ENCODE peak calls at places on chromosomes 5 and 9, in six cellular contexts. One of them, this sample, is unnamed.

GRCh38 chr9:81559741-81560140 is 129.6 kb downstream of the TLE1 start:
- DNase-seq in trophoblast cell: peak; percentile 73
- DNase-seq in mesenchymal stem cell: peak; percentile 96
- DNase-seq in H9: no peak
- DNase-seq in H1: no peak
- DNase-seq in neuronal stem cell: no peak
- DNase-seq in this sample: peak; percentile 95

GRCh38 chr9:130331573-130331972 is 66.0 kb downstream of the HMCN2 start:
- DNase-seq in mesenchymal stem cell: peak; percentile 81
- DNase-seq in H1: no peak
- DNase-seq in neuronal stem cell: no peak
- DNase-seq in trophoblast cell: peak; percentile 91
- DNase-seq in H9: no peak
- DNase-seq in this sample: peak; percentile 74

GRCh38 chr9:36317766-36318165 is 59.5 kb upstream of the GNE start:
- DNase-seq in neuronal stem cell: no peak
- DNase-seq in H9: no peak
- DNase-seq in trophoblast cell: no peak
- DNase-seq in H1: no peak
- DNase-seq in mesenchymal stem cell: no peak
- DNase-seq in this sample: no peak

GRCh38 chr5:84403773-84404172 is 19.1 kb upstream of the EDIL3 start:
- DNase-seq in H1: no peak
- DNase-seq in H9: no peak
- DNase-seq in mesenchymal stem cell: peak; percentile 79
- DNase-seq in neuronal stem cell: no peak
- DNase-seq in trophoblast cell: no peak
- DNase-seq in this sample: peak; percentile 97

GRCh38 chr5:34685485-34686197 is 29.5 kb downstream of the RAI14 start:
- DNase-seq in trophoblast cell: peak; percentile 44
- DNase-seq in mesenchymal stem cell: peak; percentile 87
- DNase-seq in H1: peak; percentile 44
- DNase-seq in H9: no peak
- DNase-seq in neuronal stem cell: peak; percentile 64
- DNase-seq in this sample: peak; percentile 79

GRCh38 chr5:76583163-76584047 is 39.8 kb downstream of the F2RL2 start:
- DNase-seq in neuronal stem cell: no peak
- DNase-seq in trophoblast cell: no peak
- DNase-seq in mesenchymal stem cell: peak; percentile 28
- DNase-seq in H9: no peak
- DNase-seq in H1: no peak
- DNase-seq in this sample: peak; percentile 44

GRCh38 chr9:98365227-98365669 is 109.8 kb upstream of the TBC1D2 start:
- DNase-seq in mesenchymal stem cell: peak; percentile 17
- DNase-seq in H1: no peak
- DNase-seq in H9: no peak
- DNase-seq in neuronal stem cell: no peak
- DNase-seq in trophoblast cell: peak; percentile 13
- DNase-seq in this sample: peak; percentile 55

GRCh38 chr5:43161244-43161643 is 30.8 kb upstream of the NIM1K start:
- DNase-seq in neuronal stem cell: no peak
- DNase-seq in H9: no peak
- DNase-seq in H1: no peak
- DNase-seq in mesenchymal stem cell: no peak
- DNase-seq in trophoblast cell: no peak
- DNase-seq in this sample: no peak

GRCh38 chr5:154228696-154229095 is 38.2 kb downstream of the GALNT10 start:
- DNase-seq in mesenchymal stem cell: no peak
- DNase-seq in H9: no peak
- DNase-seq in neuronal stem cell: no peak
- DNase-seq in trophoblast cell: no peak
- DNase-seq in H1: no peak
- DNase-seq in this sample: no peak

GRCh38 chr9:127362829-127363228 is 34.1 kb upstream of the SLC2A8 start:
- DNase-seq in H1: no peak
- DNase-seq in neuronal stem cell: no peak
- DNase-seq in trophoblast cell: no peak
- DNase-seq in mesenchymal stem cell: no peak
- DNase-seq in H9: no peak
- DNase-seq in this sample: no peak

GRCh38 chr9:38284768-38285080 is 107.8 kb upstream of the ALDH1B1 start:
- DNase-seq in H9: peak; percentile 42
- DNase-seq in trophoblast cell: no peak
- DNase-seq in neuronal stem cell: peak; percentile 37
- DNase-seq in H1: peak; percentile 61
- DNase-seq in mesenchymal stem cell: no peak
- DNase-seq in this sample: no peak

GRCh38 chr9:79574166-79574565 is 2.4 kb downstream of the TLE4 start:
- DNase-seq in H9: no peak
- DNase-seq in trophoblast cell: no peak
- DNase-seq in neuronal stem cell: no peak
- DNase-seq in mesenchymal stem cell: no peak
- DNase-seq in H1: no peak
- DNase-seq in this sample: no peak

GRCh38 chr9:97849980-97850379 is 3.0 kb upstream of the FOXE1 start:
- DNase-seq in H1: no peak
- DNase-seq in mesenchymal stem cell: no peak
- DNase-seq in trophoblast cell: no peak
- DNase-seq in H9: no peak
- DNase-seq in neuronal stem cell: no peak
- DNase-seq in this sample: no peak

GRCh38 chr9:81145331-81145963 is 543.9 kb downstream of the TLE1 start:
- DNase-seq in mesenchymal stem cell: no peak
- DNase-seq in trophoblast cell: no peak
- DNase-seq in neuronal stem cell: no peak
- DNase-seq in H1: no peak
- DNase-seq in H9: no peak
- DNase-seq in this sample: peak; percentile 4

GRCh38 chr9:14170973-14171596 is 142.9 kb downstream of the NFIB start:
- DNase-seq in mesenchymal stem cell: peak; percentile 39
- DNase-seq in trophoblast cell: peak; percentile 19
- DNase-seq in neuronal stem cell: no peak
- DNase-seq in H1: no peak
- DNase-seq in H9: no peak
- DNase-seq in this sample: peak; percentile 83

GRCh38 chr5:2888520-2889060 is 137.1 kb upstream of the IRX2 start:
- DNase-seq in trophoblast cell: no peak
- DNase-seq in H1: peak; percentile 8
- DNase-seq in H9: peak; percentile 13
- DNase-seq in neuronal stem cell: no peak
- DNase-seq in mesenchymal stem cell: no peak
- DNase-seq in this sample: no peak

GRCh38 chr9:14547245-14548060 is 145.8 kb downstream of the ZDHHC21 start:
- DNase-seq in neuronal stem cell: no peak
- DNase-seq in trophoblast cell: no peak
- DNase-seq in H9: peak; percentile 97
- DNase-seq in H1: peak; percentile 72
- DNase-seq in mesenchymal stem cell: no peak
- DNase-seq in this sample: no peak

GRCh38 chr5:98570010-98570409 is 203.5 kb upstream of the RGMB start:
- DNase-seq in H9: no peak
- DNase-seq in neuronal stem cell: no peak
- DNase-seq in H1: no peak
- DNase-seq in mesenchymal stem cell: peak; percentile 26
- DNase-seq in trophoblast cell: no peak
- DNase-seq in this sample: peak; percentile 82

GRCh38 chr5:14327624-14328023 is 184.5 kb downstream of the TRIO start:
- DNase-seq in neuronal stem cell: no peak
- DNase-seq in H9: no peak
- DNase-seq in trophoblast cell: no peak
- DNase-seq in H1: no peak
- DNase-seq in mesenchymal stem cell: no peak
- DNase-seq in this sample: no peak

GRCh38 chr5:136193396-136193935 is 504 bp upstream of the SMIM32 start:
- DNase-seq in H9: no peak
- DNase-seq in trophoblast cell: no peak
- DNase-seq in H1: no peak
- DNase-seq in neuronal stem cell: no peak
- DNase-seq in mesenchymal stem cell: no peak
- DNase-seq in this sample: no peak

GRCh38 chr5:31186672-31187267 is 6.7 kb upstream of the CDH6 start:
- DNase-seq in mesenchymal stem cell: peak; percentile 46
- DNase-seq in H1: no peak
- DNase-seq in trophoblast cell: no peak
- DNase-seq in H9: no peak
- DNase-seq in neuronal stem cell: peak; percentile 44
- DNase-seq in this sample: peak; percentile 59

GRCh38 chr9:107867738-107868137 is 378.2 kb upstream of the KLF4 start:
- DNase-seq in H9: no peak
- DNase-seq in trophoblast cell: no peak
- DNase-seq in neuronal stem cell: no peak
- DNase-seq in mesenchymal stem cell: no peak
- DNase-seq in H1: no peak
- DNase-seq in this sample: no peak

GRCh38 chr9:93601063-93601462 is 24.7 kb downstream of the PHF2 start:
- DNase-seq in mesenchymal stem cell: no peak
- DNase-seq in H1: peak; percentile 29
- DNase-seq in H9: no peak
- DNase-seq in trophoblast cell: no peak
- DNase-seq in neuronal stem cell: no peak
- DNase-seq in this sample: no peak

GRCh38 chr5:57650360-57651069 is 167.9 kb upstream of the ACTBL2 start:
- DNase-seq in neuronal stem cell: no peak
- DNase-seq in trophoblast cell: peak; percentile 41
- DNase-seq in H1: peak; percentile 49
- DNase-seq in mesenchymal stem cell: peak; percentile 49
- DNase-seq in H9: peak; percentile 82
- DNase-seq in this sample: peak; percentile 53

GRCh38 chr5:95808686-95809413 is 13.7 kb downstream of the GLRX start:
- DNase-seq in H9: no peak
- DNase-seq in trophoblast cell: no peak
- DNase-seq in H1: no peak
- DNase-seq in mesenchymal stem cell: peak; percentile 86
- DNase-seq in neuronal stem cell: no peak
- DNase-seq in this sample: peak; percentile 52

GRCh38 chr5:170579623-170580022 is 75.8 kb downstream of the KCNIP1 start:
- DNase-seq in H9: no peak
- DNase-seq in mesenchymal stem cell: no peak
- DNase-seq in trophoblast cell: no peak
- DNase-seq in neuronal stem cell: peak; percentile 21
- DNase-seq in H1: no peak
- DNase-seq in this sample: no peak

GRCh38 chr5:55421074-55421529 is 113.3 kb downstream of the MTREX start:
- DNase-seq in H1: no peak
- DNase-seq in neuronal stem cell: no peak
- DNase-seq in mesenchymal stem cell: no peak
- DNase-seq in trophoblast cell: no peak
- DNase-seq in H9: no peak
- DNase-seq in this sample: peak; percentile 63

GRCh38 chr5:139698461-139699146 is 50.5 kb downstream of the CXXC5 start:
- DNase-seq in trophoblast cell: no peak
- DNase-seq in H9: peak; percentile 94
- DNase-seq in neuronal stem cell: peak; percentile 76
- DNase-seq in H1: peak; percentile 95
- DNase-seq in mesenchymal stem cell: peak; percentile 87
- DNase-seq in this sample: peak; percentile 74

DNA sequence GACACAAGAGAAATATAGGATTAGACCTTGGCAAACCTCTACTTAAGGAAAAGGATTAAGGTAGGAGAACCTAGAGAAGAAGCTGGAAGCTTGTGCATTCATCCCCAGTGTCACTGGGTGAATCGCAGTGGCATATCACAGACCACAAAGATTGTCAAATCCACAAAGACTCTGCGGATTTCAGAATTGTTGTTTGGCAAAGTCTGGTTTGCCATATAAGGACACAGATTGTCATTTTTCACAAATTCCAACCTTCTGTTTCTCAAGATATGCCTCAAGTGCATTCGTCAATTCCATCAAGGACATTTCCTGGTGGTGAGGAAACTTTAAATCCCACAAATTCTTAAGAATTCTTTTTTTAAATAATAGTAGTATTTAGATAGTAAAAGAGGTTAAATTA is 395.1 kb upstream of the PAPPA start:
- DNase-seq in mesenchymal stem cell: peak; percentile 44
- DNase-seq in neuronal stem cell: no peak
- DNase-seq in trophoblast cell: peak; percentile 10
- DNase-seq in H1: no peak
- DNase-seq in H9: no peak
- DNase-seq in this sample: no peak
- H4K91ac ChIP-seq in mesenchymal stem cell: no peak overlapping the region
- H4K91ac ChIP-seq in neuronal stem cell: no peak overlapping the region
- H4K91ac ChIP-seq in trophoblast cell: no peak overlapping the region
- H4K91ac ChIP-seq in H1: no peak overlapping the region
- H4K91ac ChIP-seq in H9: no peak overlapping the region
- H4K91ac ChIP-seq in this sample: no peak overlapping the region

DNA sequence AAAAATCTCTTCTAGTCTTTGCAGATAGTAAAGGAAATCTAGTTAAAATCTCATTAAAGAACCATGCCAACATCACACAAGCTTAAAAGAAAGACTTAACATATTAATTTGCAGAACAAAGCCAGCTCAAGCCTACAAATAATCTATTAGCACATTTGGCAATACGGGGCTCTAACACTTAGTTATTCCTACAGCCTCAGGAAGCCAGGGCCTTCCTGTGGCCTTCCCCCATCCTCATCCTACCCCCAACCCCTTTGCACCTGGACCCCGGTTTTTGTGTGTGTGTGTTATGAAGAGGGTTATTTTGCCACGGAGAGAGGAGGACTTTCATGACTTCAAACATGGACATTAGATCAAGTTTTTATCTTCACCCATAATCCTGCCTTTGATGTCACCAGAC is 64.6 kb downstream of the FOXB2 start:
- DNase-seq in H9: no peak
- DNase-seq in mesenchymal stem cell: no peak
- DNase-seq in H1: no peak
- DNase-seq in neuronal stem cell: no peak
- DNase-seq in trophoblast cell: no peak
- DNase-seq in this sample: no peak
- H4K91ac ChIP-seq in H9: no peak overlapping the region
- H4K91ac ChIP-seq in mesenchymal stem cell: no peak overlapping the region
- H4K91ac ChIP-seq in H1: no peak overlapping the region
- H4K91ac ChIP-seq in neuronal stem cell: no peak overlapping the region
- H4K91ac ChIP-seq in trophoblast cell: no peak overlapping the region
- H4K91ac ChIP-seq in this sample: no peak overlapping the region

GRCh38 chr5:115313632-115314031 is 17.2 kb upstream of the CCDC112 start:
- DNase-seq in H9: no peak
- DNase-seq in neuronal stem cell: no peak
- DNase-seq in trophoblast cell: no peak
- DNase-seq in H1: no peak
- DNase-seq in mesenchymal stem cell: no peak
- DNase-seq in this sample: no peak
- H4K91ac ChIP-seq in H9: no peak overlapping the region
- H4K91ac ChIP-seq in neuronal stem cell: no peak overlapping the region
- H4K91ac ChIP-seq in trophoblast cell: no peak overlapping the region
- H4K91ac ChIP-seq in H1: no peak overlapping the region
- H4K91ac ChIP-seq in mesenchymal stem cell: no peak overlapping the region
- H4K91ac ChIP-seq in this sample: no peak overlapping the region

DNA sequence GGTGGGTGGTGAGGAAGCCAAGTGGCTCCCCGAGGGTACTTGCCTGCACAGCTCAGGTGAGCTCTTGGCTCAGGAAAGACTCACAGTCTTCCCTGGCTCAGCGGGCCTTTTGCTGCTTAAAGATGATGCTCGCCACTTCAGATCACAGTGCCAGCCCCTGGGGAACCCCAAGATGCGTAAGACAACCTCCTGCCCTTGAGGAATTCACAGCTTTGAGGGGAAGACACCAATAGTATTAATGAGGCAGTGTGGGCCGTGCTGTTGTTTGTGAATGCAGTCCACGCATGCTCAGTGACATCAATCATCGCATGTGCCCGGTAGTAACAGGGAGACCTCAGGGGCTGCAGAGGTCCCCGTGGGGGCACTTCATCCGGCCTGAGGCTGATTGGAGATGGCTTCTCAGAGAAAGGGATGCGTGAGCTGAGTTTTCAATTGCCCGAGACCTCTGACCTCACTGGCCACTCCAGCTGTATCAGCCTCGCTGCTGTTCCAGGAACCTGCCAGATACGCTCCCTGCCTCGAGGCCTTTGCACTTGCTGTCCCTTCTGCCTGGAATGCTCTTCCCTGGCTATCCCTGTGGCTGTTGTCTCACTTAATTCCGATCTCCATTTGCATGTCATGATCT is 36.9 kb downstream of the ERGIC1 start:
- DNase-seq in mesenchymal stem cell: peak; percentile 85
- DNase-seq in H9: no peak
- DNase-seq in trophoblast cell: peak; percentile 61
- DNase-seq in neuronal stem cell: no peak
- DNase-seq in H1: no peak
- DNase-seq in this sample: no peak
- H4K91ac ChIP-seq in mesenchymal stem cell: peak overlapping the region; percentile 48
- H4K91ac ChIP-seq in H9: no peak overlapping the region
- H4K91ac ChIP-seq in trophoblast cell: no peak overlapping the region
- H4K91ac ChIP-seq in neuronal stem cell: no peak overlapping the region
- H4K91ac ChIP-seq in H1: no peak overlapping the region
- H4K91ac ChIP-seq in this sample: peak overlapping the region; percentile 97

This sample was measured in IMR-90.